ENCODE peak calls at places on chromosome 20, in nine cellular contexts. I is colonic mucosa, W is left lung, L is mammary epithelial cell, J is AG10803, B is K562, U is left ventricle myocardium inferior, Q is lower lobe of right lung, H is esophagus squamous epithelium. P is an unnamed sample.

GRCh38 chr20:58692579-58693225 is at the start of gene NPEPL1:
- DNase-seq in U (peak), W (peak), Q (peak), B (no peak), L (peak), J (peak), I (peak), H (no peak), P (no peak)

GRCh38 chr20:35134472-35134871 is 12.7 kb downstream of the EDEM2 start:
- DNase-seq in I (no peak), J (no peak), H (no peak), W (no peak), Q (no peak), U (peak), L (no peak), B (no peak), P (no peak)

GRCh38 chr20:32762754-32763201 is 593 bp downstream of the DNMT3B start:
- DNase-seq in W (no peak), L (no peak), J (no peak), B (no peak), H (no peak), I (peak), U (no peak), Q (no peak), P (no peak)

GRCh38 chr20:62063601-62063980 is 2.1 kb downstream of the TAF4 start:
- DNase-seq in I (no peak), B (peak), U (no peak), H (no peak), J (peak), Q (no peak), W (no peak), L (no peak), P (no peak)

GRCh38 chr20:18388860-18389259 is 78.0 kb downstream of the DZANK1 start:
- DNase-seq in H (no peak), B (no peak), J (peak), Q (no peak), W (no peak), L (peak), U (no peak), I (no peak), P (peak)

GRCh38 chr20:5652626-5653573 is 97.3 kb upstream of the SHLD1 start:
- DNase-seq in W (no peak), J (peak), L (peak), U (no peak), I (no peak), H (no peak), B (no peak), Q (no peak), P (no peak)

GRCh38 chr20:39855056-39855455 is 834.0 kb downstream of the MAFB start:
- DNase-seq in Q (no peak), W (no peak), L (no peak), B (no peak), I (no peak), U (no peak), H (no peak), J (peak), P (no peak)

GRCh38 chr20:17042122-17042521 is 184.7 kb upstream of the PCSK2 start:
- DNase-seq in L (no peak), B (no peak), U (no peak), H (no peak), J (no peak), Q (no peak), W (no peak), I (no peak), P (no peak)

GRCh38 chr20:11544029-11544678 is 373.5 kb upstream of the BTBD3 start:
- DNase-seq in B (no peak), U (no peak), Q (no peak), J (peak), L (peak), W (no peak), I (peak), H (no peak), P (peak)

GRCh38 chr20:31559704-31560093 is 45.4 kb upstream of the ID1 start:
- DNase-seq in L (no peak), U (no peak), H (no peak), J (peak), Q (no peak), W (no peak), B (no peak), I (no peak), P (no peak)

GRCh38 chr20:31564284-31564683 is 40.8 kb upstream of the ID1 start:
- DNase-seq in I (no peak), Q (no peak), B (no peak), L (no peak), H (no peak), J (no peak), W (no peak), U (no peak), P (no peak)

GRCh38 chr20:31560900-31561598 is 44.0 kb upstream of the ID1 start:
- DNase-seq in H (no peak), I (no peak), U (no peak), L (peak), B (no peak), J (peak), W (no peak), Q (no peak), P (peak)

GRCh38 chr20:31560094-31560899 is 44.8 kb upstream of the ID1 start:
- DNase-seq in L (peak), B (peak), U (peak), H (peak), I (peak), W (peak), Q (peak), J (peak), P (peak)

DNA sequence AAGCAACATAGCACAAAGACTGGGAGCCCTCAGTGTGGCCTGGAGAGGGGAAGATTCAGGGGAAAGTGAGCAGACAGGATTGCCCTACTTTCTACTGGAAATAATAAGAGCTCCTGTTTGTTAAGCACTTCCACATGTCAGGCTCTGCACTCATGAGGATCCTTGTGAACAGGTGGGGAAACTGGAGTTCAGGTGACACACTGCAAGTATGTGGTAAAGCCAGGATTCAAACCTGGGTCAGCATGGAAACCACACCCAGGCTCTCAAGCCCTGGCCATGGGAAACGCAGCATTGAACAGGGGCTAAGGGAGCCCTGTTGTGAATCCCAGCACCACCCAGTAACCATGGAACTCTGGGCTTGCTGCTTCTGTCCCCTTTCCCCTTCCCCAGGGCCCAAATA is 42.8 kb upstream of the ID1 start:
- DNase-seq in U (no peak), B (no peak), Q (no peak), I (no peak), L (no peak), H (no peak), W (no peak), J (no peak), P (no peak)
- TF ChIP-seq CTCF in U (no peak), B (no peak), Q (no peak), I (no peak), L (no peak), H (no peak), W (no peak), J (peak), P (no peak)

DNA sequence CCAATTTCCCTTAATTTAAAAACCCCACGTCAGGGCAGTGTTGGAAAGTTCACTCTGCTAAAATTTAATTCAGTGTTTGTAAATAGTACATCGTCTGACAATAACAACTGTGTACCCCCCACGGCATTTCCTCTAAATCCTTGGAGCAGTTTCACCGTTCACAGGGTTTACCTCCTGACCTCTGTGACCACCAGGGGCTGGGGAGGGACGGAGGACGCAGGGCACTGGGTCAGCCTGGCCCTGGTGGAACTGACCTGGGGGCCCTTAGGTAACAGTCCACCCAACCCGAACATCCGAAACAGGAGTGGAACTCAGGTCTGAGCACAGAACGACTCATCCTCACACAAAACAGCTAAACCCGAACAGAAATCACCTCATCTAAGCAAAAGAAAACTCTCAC is 2.1 kb downstream of the ZBTB46 start:
- DNase-seq in W (no peak), B (no peak), I (no peak), J (no peak), U (no peak), H (no peak), L (no peak), Q (no peak), P (no peak)
- H3K4me3 ChIP-seq in W (peak), B (no peak), I (no peak), J (no peak), U (peak), H (peak), L (no peak), Q (peak), P (peak)

DNA sequence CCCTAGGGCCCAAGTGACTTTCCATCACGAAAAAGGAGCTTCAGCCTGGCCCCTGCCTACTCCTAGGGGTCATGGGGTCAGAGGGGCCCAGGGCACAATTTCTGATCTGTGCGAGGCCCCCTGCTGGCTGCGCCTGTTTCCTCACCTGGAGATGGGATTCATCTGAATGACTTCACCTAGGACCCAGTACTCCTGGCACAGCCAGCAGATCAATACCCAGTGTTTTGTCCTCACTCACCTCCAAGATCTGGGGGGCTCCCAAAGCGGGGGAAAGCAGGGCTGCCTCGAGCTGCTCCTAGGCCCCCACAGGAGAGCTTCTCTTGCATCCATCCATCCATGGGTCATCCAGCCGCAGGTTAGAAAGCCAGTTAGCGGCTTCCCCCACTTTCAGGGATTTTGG is 33.8 kb downstream of the CD40 start:
- DNase-seq in W (no peak), Q (no peak), L (no peak), U (no peak), J (no peak), I (no peak), B (peak), H (no peak), P (no peak)
- TF ChIP-seq CTCF in W (no peak), Q (peak), L (peak), U (peak), J (peak), I (peak), B (peak), H (no peak), P (peak)

GRCh38 chr20:50152394-50153152 is 950 bp downstream of the PEDS1 start:
- DNase-seq in I (peak), H (no peak), W (no peak), B (peak), Q (no peak), J (no peak), U (no peak), L (peak), P (no peak)

GRCh38 chr20:50149481-50150254 is 3.9 kb downstream of the PEDS1 start:
- DNase-seq in Q (no peak), U (no peak), B (no peak), W (peak), H (no peak), I (no peak), L (no peak), J (no peak), P (no peak)

GRCh38 chr20:50153153-50153499 is 397 bp downstream of the PEDS1 start:
- DNase-seq in I (peak), L (no peak), Q (no peak), U (no peak), H (no peak), J (no peak), B (no peak), W (no peak), P (no peak)

GRCh38 chr20:50153500-50154377 is at the start of gene PEDS1:
- DNase-seq in H (peak), L (peak), B (peak), I (peak), U (peak), J (peak), W (peak), Q (peak), P (peak)

DNA sequence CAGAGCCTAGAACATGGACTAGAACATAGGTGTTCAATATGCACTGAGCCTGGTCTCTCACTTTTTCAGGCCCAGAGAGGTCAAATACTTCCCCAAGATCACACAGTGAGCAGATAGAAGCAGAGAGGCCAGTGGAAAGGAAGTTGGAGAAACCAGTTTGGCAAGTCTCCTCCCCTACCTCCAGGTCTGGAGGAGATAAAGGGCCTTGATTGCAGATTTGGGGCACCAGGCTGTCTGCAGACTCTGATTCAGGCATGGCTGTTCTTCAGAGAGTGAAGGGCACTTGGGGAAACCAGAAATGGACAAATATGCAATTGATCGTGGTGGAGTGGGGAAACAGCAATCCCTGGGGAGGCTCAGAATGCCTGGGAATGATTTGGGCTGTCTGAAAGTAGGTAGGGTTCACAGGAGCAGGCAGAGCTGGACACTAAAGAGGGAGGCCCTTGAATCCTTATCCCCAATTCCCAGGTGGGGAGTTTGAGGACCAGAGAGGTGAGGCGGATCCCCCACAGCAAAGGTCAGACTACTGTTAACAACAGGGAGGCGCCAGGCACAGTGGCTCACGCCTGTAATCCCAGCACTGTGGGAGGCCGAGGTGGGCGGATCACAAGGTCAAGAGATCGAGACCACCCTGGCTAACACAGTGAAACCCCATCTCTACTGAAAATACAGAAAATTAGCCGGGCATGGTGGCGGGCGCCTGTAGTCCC is 2.3 kb downstream of the PEDS1 start:
- DNase-seq in J (peak), I (peak), W (no peak), B (no peak), L (peak), U (no peak), H (no peak), Q (no peak), P (no peak)
- H3K4me3 ChIP-seq in J (peak), I (no peak), W (peak), B (no peak), L (no peak), U (peak), H (peak), Q (peak), P (no peak)

DNA sequence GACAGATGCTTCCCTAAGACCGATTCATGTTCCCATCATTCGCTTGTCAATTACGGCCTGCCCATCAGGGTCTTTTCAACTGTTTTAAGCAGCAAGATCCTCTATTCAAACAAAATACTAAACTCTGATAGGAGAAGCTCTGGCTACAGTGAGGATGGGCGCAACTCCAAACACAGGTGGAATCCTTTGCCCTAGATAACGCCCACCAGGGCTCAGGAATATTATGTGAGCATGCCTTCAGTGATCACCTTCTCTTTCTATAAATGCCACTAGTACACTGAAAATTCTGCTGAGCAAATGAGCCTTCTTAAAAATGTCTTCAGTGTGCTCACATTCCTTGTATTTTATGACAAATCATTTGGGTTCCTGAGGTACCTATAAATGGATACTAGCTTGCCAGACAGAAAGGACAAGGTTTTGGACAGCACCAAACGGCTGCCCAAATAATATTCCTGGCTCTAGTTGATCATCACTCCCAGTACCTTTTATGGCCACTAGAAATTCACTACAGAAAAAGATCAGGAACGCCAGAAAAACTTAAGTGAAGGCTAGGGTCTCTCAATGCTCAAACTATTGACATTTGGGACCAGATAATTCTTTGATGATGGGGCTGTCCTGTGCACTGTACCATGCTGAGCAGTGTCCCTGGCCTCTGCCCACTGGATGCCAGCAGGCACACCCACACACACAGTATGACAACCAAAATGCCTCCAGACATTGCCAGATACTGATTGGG is 13.1 kb downstream of the ZNF217 start:
- DNase-seq in I (no peak), W (no peak), B (no peak), Q (no peak), H (no peak), J (no peak), U (no peak), L (no peak), P (no peak)
- TF ChIP-seq CTCF in I (peak), W (no peak), B (no peak), Q (no peak), H (no peak), J (peak), U (peak), L (no peak), P (peak)

DNA sequence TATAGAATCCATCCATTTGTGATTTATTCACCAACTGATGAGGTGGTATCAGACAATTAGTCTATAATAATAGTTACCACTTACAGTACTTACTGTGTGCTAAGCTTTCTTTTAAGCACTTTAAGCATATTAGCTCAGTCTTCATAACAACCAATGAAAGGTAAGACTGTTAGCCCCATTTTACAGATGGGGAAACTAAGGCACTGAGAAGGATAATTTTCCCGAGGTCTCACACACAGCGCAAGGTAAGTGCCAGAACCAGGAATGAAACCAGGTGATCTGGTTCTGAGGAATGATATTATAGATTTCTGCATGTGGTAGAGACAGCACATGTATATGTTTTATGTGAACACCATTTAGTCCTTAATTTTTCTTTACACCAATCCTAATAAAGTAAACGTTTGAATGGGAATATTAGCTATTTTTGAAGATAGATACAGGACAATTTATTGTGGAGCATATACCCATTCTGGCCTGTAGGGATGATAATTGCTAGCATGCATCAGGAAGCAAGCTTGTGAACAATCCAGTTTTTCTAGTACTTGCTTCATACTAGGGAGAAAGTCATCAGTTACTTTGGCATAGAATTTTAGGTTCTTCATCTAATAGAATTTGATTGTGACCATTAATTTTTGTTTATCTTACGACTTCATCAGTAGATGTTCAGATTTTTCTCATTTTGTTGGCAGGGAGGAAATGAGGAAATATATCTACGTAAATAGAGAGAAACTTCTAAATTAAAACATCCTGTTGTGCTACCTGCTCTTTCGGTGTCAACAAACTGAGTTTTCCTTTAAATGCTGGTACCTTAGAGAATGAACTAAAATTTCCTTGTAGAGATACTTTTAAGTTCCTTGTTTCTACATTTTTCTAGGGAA is 3.0 kb downstream of the YWHAB start:
- DNase-seq in H (no peak), W (no peak), B (no peak), Q (no peak), J (peak), L (peak), I (no peak), U (no peak), P (no peak)
- H3K4me3 ChIP-seq in H (no peak), W (peak), B (no peak), Q (peak), J (no peak), L (no peak), I (no peak), U (peak), P (no peak)

P was measured in astrocyte of the cerebellum.